ENCODE peak calls at places on chromosomes 16 and 17, in five cellular contexts. One of them, this sample, is unnamed. For H3F3A and H3K9me2, the result is how much of the 10 kb centered on the place peaks cover.

GRCh38 chr16:48426244-48427135 is 41.3 kb upstream of the SIAH1 start:
- DNase-seq in SK-N-SH: no peak
- DNase-seq in GM23248: peak
- DNase-seq in MM.1S: no peak
- DNase-seq in PC-3: no peak
- DNase-seq in this sample: no peak

GRCh38 chr17:81854974-81855774 is 5.2 kb downstream of the P4HB start:
- DNase-seq in SK-N-SH: peak
- DNase-seq in GM23248: peak
- DNase-seq in MM.1S: peak
- DNase-seq in PC-3: peak
- DNase-seq in this sample: peak

GRCh38 chr16:61148930-61149329 is 887.3 kb downstream of the CDH8 start:
- DNase-seq in SK-N-SH: no peak
- DNase-seq in GM23248: no peak
- DNase-seq in MM.1S: peak
- DNase-seq in PC-3: no peak
- DNase-seq in this sample: peak

GRCh38 chr16:8346291-8346690 is 244.0 kb downstream of the TMEM114 start:
- DNase-seq in SK-N-SH: no peak
- DNase-seq in GM23248: peak
- DNase-seq in MM.1S: peak
- DNase-seq in PC-3: no peak
- DNase-seq in this sample: peak

GRCh38 chr16:14344292-14344691 is 273.2 kb downstream of the MRTFB start:
- DNase-seq in SK-N-SH: no peak
- DNase-seq in GM23248: no peak
- DNase-seq in MM.1S: no peak
- DNase-seq in PC-3: no peak
- DNase-seq in this sample: peak

GRCh38 chr17:58998871-58999270 is 107.8 kb downstream of the TRIM37 start:
- DNase-seq in SK-N-SH: no peak
- DNase-seq in GM23248: no peak
- DNase-seq in MM.1S: no peak
- DNase-seq in PC-3: no peak
- DNase-seq in this sample: no peak

GRCh38 chr17:21213491-21214014 is 408 bp downstream of the TMEM11 start:
- DNase-seq in SK-N-SH: peak
- DNase-seq in GM23248: peak
- DNase-seq in MM.1S: peak
- DNase-seq in PC-3: no peak
- DNase-seq in this sample: peak

GRCh38 chr17:21510686-21511367 is 134.7 kb downstream of the KCNJ12 start:
- DNase-seq in SK-N-SH: no peak
- DNase-seq in GM23248: no peak
- DNase-seq in MM.1S: no peak
- DNase-seq in PC-3: no peak
- DNase-seq in this sample: no peak

GRCh38 chr17:81420769-81421462 is 25.7 kb downstream of the BAHCC1 start:
- DNase-seq in SK-N-SH: no peak
- DNase-seq in GM23248: peak
- DNase-seq in MM.1S: no peak
- DNase-seq in PC-3: no peak
- DNase-seq in this sample: no peak

GRCh38 chr17:30236297-30236624 is 764 bp upstream of the SLC6A4 start:
- DNase-seq in SK-N-SH: no peak
- DNase-seq in GM23248: no peak
- DNase-seq in MM.1S: no peak
- DNase-seq in PC-3: no peak
- DNase-seq in this sample: no peak

GRCh38 chr17:59451706-59452105 is 113.7 kb upstream of the DHX40 start:
- DNase-seq in SK-N-SH: no peak
- DNase-seq in GM23248: peak
- DNase-seq in MM.1S: no peak
- DNase-seq in PC-3: peak
- DNase-seq in this sample: peak

GRCh38 chr16:31695667-31696066 is 168.0 kb downstream of the AHSP start:
- DNase-seq in SK-N-SH: no peak
- DNase-seq in GM23248: no peak
- DNase-seq in MM.1S: peak
- DNase-seq in PC-3: no peak
- DNase-seq in this sample: no peak

GRCh38 chr17:607341-608060 is 107.1 kb downstream of the VPS53 start:
- DNase-seq in SK-N-SH: no peak
- DNase-seq in GM23248: no peak
- DNase-seq in MM.1S: no peak
- DNase-seq in PC-3: no peak
- DNase-seq in this sample: no peak

GRCh38 chr16:1791256-1791942 is 2.1 kb downstream of the IGFALS start:
- DNase-seq in SK-N-SH: no peak
- DNase-seq in GM23248: no peak
- DNase-seq in MM.1S: no peak
- DNase-seq in PC-3: no peak
- DNase-seq in this sample: peak

GRCh38 chr16:89822188-89823086 is 5.8 kb upstream of the SPIRE2 start:
- DNase-seq in SK-N-SH: no peak
- DNase-seq in GM23248: no peak
- DNase-seq in MM.1S: no peak
- DNase-seq in PC-3: no peak
- DNase-seq in this sample: no peak

GRCh38 chr16:66270333-66270927 is 96.1 kb upstream of the CDH5 start:
- DNase-seq in SK-N-SH: peak
- DNase-seq in GM23248: peak
- DNase-seq in MM.1S: peak
- DNase-seq in PC-3: peak
- DNase-seq in this sample: peak

GRCh38 chr17:70622382-70623260 is 453.3 kb downstream of the KCNJ2 start:
- DNase-seq in SK-N-SH: peak
- DNase-seq in GM23248: peak
- DNase-seq in MM.1S: no peak
- DNase-seq in PC-3: peak
- DNase-seq in this sample: peak

GRCh38 chr17:78123258-78123929 is 5.2 kb downstream of the TMC6 start:
- DNase-seq in SK-N-SH: no peak
- DNase-seq in GM23248: no peak
- DNase-seq in MM.1S: no peak
- DNase-seq in PC-3: no peak
- DNase-seq in this sample: no peak

GRCh38 chr16:85401370-85401916 is 211.7 kb upstream of the GSE1 start:
- DNase-seq in SK-N-SH: no peak
- DNase-seq in GM23248: no peak
- DNase-seq in MM.1S: no peak
- DNase-seq in PC-3: no peak
- DNase-seq in this sample: no peak

GRCh38 chr17:31650756-31651520 is 208.1 kb downstream of the COPRS start:
- DNase-seq in SK-N-SH: no peak
- DNase-seq in GM23248: no peak
- DNase-seq in MM.1S: no peak
- DNase-seq in PC-3: no peak
- DNase-seq in this sample: no peak

GRCh38 chr17:54524501-54524900 is 376.2 kb upstream of the TOM1L1 start:
- DNase-seq in SK-N-SH: no peak
- DNase-seq in GM23248: no peak
- DNase-seq in MM.1S: no peak
- DNase-seq in PC-3: no peak
- DNase-seq in this sample: no peak

GRCh38 chr17:15039366-15039765 is 225.8 kb downstream of the PMP22 start:
- DNase-seq in SK-N-SH: no peak
- DNase-seq in GM23248: peak
- DNase-seq in MM.1S: no peak
- DNase-seq in PC-3: peak
- DNase-seq in this sample: no peak

GRCh38 chr16:28258571-28258970 is 33.8 kb upstream of the SBK1 start:
- DNase-seq in SK-N-SH: peak
- DNase-seq in GM23248: peak
- DNase-seq in MM.1S: no peak
- DNase-seq in PC-3: no peak
- DNase-seq in this sample: peak

GRCh38 chr17:55883112-55883511 is 132.3 kb downstream of the PCTP start:
- DNase-seq in SK-N-SH: peak
- DNase-seq in GM23248: no peak
- DNase-seq in MM.1S: no peak
- DNase-seq in PC-3: no peak
- DNase-seq in this sample: peak

GRCh38 chr16:81807767-81808166 is 28.7 kb downstream of the PLCG2 start:
- DNase-seq in SK-N-SH: no peak
- DNase-seq in GM23248: no peak
- DNase-seq in MM.1S: no peak
- DNase-seq in PC-3: no peak
- DNase-seq in this sample: no peak

GRCh38 chr16:74309789-74310781 is 13.5 kb downstream of the PSMD7 start:
- DNase-seq in SK-N-SH: peak
- DNase-seq in GM23248: peak
- DNase-seq in MM.1S: peak
- DNase-seq in PC-3: peak
- DNase-seq in this sample: peak

GRCh38 chr16:84788968-84789371 is 30.8 kb upstream of the CRISPLD2 start:
- DNase-seq in SK-N-SH: peak
- DNase-seq in GM23248: peak
- DNase-seq in MM.1S: no peak
- DNase-seq in PC-3: no peak
- DNase-seq in this sample: no peak

GRCh38 chr17:48055531-48056245 is 7.5 kb downstream of the NFE2L1 start:
- DNase-seq in SK-N-SH: no peak
- DNase-seq in GM23248: peak
- DNase-seq in MM.1S: peak
- DNase-seq in PC-3: no peak
- DNase-seq in this sample: peak

GRCh38 chr17:44601574-44602372 is 44.5 kb downstream of the FZD2 start:
- DNase-seq in SK-N-SH: no peak
- DNase-seq in GM23248: peak
- DNase-seq in MM.1S: no peak
- DNase-seq in PC-3: no peak
- DNase-seq in this sample: no peak

GRCh38 chr16:57277586-57277985 is 6.9 kb downstream of the PLLP start:
- DNase-seq in SK-N-SH: no peak
- DNase-seq in GM23248: peak
- DNase-seq in MM.1S: peak
- DNase-seq in PC-3: peak
- DNase-seq in this sample: no peak

GRCh38 chr16:49605536-49606241 is 232.1 kb downstream of the C16orf78 start:
- DNase-seq in SK-N-SH: no peak
- DNase-seq in GM23248: no peak
- DNase-seq in MM.1S: no peak
- DNase-seq in PC-3: no peak
- DNase-seq in this sample: no peak

DNA sequence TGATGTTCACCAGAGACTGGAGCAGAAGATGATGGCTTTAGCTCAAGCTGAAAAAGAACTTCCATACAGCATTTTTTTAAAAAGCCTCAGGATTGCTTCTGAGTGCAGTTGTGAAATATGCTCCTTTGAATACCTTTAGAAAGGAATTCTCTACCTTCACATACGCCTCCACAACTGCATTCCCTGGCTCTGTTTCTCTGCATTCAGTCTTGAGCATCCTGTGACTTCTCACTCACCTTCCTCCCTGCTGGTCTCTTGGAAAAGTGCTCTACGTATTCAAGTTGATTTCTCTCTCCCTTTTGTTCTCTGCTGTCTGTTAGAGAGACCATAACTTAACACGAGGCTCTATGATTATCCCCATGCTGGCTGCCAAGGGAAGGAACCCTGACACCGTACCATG is 34.5 kb downstream of the HS3ST2 start:
- DNase-seq in SK-N-SH: no peak
- DNase-seq in GM23248: no peak
- DNase-seq in MM.1S: no peak
- DNase-seq in PC-3: no peak
- DNase-seq in this sample: peak
- TF ChIP-seq EZH2phosphoT487 in SK-N-SH: no peak
- TF ChIP-seq EZH2phosphoT487 in GM23248: no peak
- TF ChIP-seq EZH2phosphoT487 in MM.1S: no peak
- TF ChIP-seq EZH2phosphoT487 in PC-3: no peak
- TF ChIP-seq EZH2phosphoT487 in this sample: no peak

DNA sequence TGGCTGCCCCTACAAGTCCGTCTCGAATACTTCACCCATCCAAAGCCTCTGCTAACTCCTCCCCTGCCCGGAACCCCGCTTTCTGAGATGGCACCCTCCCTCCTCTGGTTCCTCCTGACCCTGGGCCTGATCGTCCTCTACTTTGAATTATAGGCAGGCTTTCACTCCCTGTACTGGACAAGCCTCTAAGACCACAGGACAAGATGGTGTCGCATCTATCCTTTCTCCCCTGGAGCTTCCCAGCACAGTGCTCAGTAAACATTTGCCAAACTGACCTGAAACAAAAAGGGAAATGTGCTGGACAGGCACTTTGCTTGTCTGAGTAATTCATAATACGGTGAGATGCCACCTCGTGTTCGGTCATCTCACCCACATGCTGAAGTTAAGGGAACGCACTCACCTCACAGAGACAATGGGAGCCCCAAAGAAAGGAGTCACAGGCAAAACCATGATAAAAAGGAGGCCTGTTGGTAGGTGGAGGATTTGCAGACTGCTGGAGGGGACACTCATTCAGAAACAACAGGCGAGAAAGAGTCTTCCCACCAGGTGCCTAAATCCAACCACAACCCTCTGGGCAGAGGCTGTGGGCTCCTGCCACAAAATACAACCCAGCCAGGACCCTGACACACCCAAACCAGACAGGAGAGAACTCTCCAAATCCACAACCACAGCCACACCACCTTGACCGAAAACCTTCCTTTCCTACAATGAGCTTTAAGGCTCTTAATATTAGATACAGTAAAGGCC is 28.2 kb downstream of the SNN start:
- DNase-seq in SK-N-SH: no peak
- DNase-seq in GM23248: no peak
- DNase-seq in MM.1S: no peak
- DNase-seq in PC-3: no peak
- DNase-seq in this sample: no peak
- H3F3A ChIP-seq in SK-N-SH: under half
- H3F3A ChIP-seq in GM23248: under half
- H3F3A ChIP-seq in MM.1S: half or more
- H3F3A ChIP-seq in PC-3: under half
- H3F3A ChIP-seq in this sample: under half

GRCh38 chr16:64250866-64251265 is 871.0 kb downstream of the CDH11 start:
- DNase-seq in SK-N-SH: no peak
- DNase-seq in GM23248: peak
- DNase-seq in MM.1S: no peak
- DNase-seq in PC-3: no peak
- DNase-seq in this sample: no peak
- H3K9me2 ChIP-seq in SK-N-SH: under half
- H3K9me2 ChIP-seq in GM23248: under half
- H3K9me2 ChIP-seq in MM.1S: under half
- H3K9me2 ChIP-seq in PC-3: under half
- H3K9me2 ChIP-seq in this sample: under half

GRCh38 chr17:76266244-76266938 is 1.2 kb downstream of the UBALD2 start:
- DNase-seq in SK-N-SH: peak
- DNase-seq in GM23248: peak
- DNase-seq in MM.1S: no peak
- DNase-seq in PC-3: no peak
- DNase-seq in this sample: no peak
- TF ChIP-seq EZH2phosphoT487 in SK-N-SH: no peak
- TF ChIP-seq EZH2phosphoT487 in GM23248: no peak
- TF ChIP-seq EZH2phosphoT487 in MM.1S: no peak
- TF ChIP-seq EZH2phosphoT487 in PC-3: no peak
- TF ChIP-seq EZH2phosphoT487 in this sample: no peak

DNA sequence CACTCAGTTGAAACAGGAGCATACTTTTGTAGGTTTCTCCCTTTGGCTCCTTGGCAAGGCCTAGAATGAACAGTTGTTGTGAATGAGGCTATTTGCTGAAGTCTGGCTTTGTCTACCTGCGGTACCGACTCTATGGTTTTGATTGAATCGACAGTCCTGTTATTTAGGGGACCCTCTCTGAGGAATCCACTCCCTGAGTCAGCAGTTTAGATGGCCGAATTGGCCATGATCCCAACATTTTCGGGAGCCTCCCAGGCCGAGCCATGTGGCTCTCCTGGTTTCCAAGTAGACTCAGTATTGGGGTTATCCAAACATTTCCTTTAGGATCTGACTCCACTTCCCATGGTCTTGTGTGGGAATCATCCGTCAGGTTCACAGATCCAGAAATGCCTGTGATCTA is 394.8 kb upstream of the MAF start:
- DNase-seq in SK-N-SH: no peak
- DNase-seq in GM23248: no peak
- DNase-seq in MM.1S: no peak
- DNase-seq in PC-3: no peak
- DNase-seq in this sample: no peak
- H3F3A ChIP-seq in SK-N-SH: under half
- H3F3A ChIP-seq in GM23248: under half
- H3F3A ChIP-seq in MM.1S: under half
- H3F3A ChIP-seq in PC-3: under half
- H3F3A ChIP-seq in this sample: under half

This sample was measured in GM23338.